ENCODE peak calls at places on chromosomes 16 and 17, in nine cellular contexts. U is MM.1S, Z is fibroblast of pulmonary artery, H is foreskin fibroblast, N is GM10248, L is prostate gland, R is AG04449, C is fibroblast of mammary gland, K is nephron progenitor cell. X is an unnamed sample.

GRCh38 chr17:79595471-79595870 is 15.4 kb downstream of the RBFOX3 start:
- DNase-seq in Z (no peak), N (no peak), R (no peak), L (no peak), U (no peak), H (no peak), C (no peak), K (no peak), X (no peak)

GRCh38 chr17:27968206-27968732 is 74.2 kb upstream of the NLK start:
- DNase-seq in R (no peak), H (no peak), L (no peak), C (no peak), Z (no peak), N (no peak), K (no peak), U (no peak), X (no peak)

GRCh38 chr16:68802190-68802589 is 41.1 kb upstream of the TANGO6 start:
- DNase-seq in K (no peak), U (no peak), C (peak), N (no peak), Z (peak), H (peak), R (no peak), L (no peak), X (no peak)

GRCh38 chr17:50198026-50198669 is 3.3 kb downstream of the COL1A1 start:
- DNase-seq in K (peak), U (peak), L (peak), H (no peak), R (no peak), C (peak), Z (peak), N (peak), X (no peak)

GRCh38 chr17:39777534-39778365 is 40.0 kb downstream of the GRB7 start:
- DNase-seq in L (no peak), C (no peak), U (peak), R (no peak), H (no peak), Z (no peak), N (peak), K (no peak), X (no peak)

GRCh38 chr17:18946536-18946935 is 5.4 kb upstream of the SLC5A10 start:
- DNase-seq in Z (no peak), H (no peak), U (no peak), C (no peak), N (no peak), K (no peak), L (no peak), R (no peak), X (no peak)

GRCh38 chr17:39400547-39401411 is 647 bp downstream of the FBXL20 start:
- DNase-seq in N (no peak), H (no peak), Z (peak), R (no peak), L (no peak), K (no peak), U (no peak), C (no peak), X (no peak)

GRCh38 chr17:28763804-28764266 is 20.0 kb downstream of the TRAF4 start:
- DNase-seq in N (peak), K (peak), C (peak), Z (peak), H (peak), U (peak), R (peak), L (peak), X (peak)

GRCh38 chr16:24972608-24973220 is 42.5 kb downstream of the ARHGAP17 start:
- DNase-seq in H (no peak), Z (no peak), U (peak), N (no peak), K (no peak), R (no peak), L (no peak), C (no peak), X (no peak)

GRCh38 chr17:63405741-63406261 is 40.3 kb downstream of the CYB561 start:
- DNase-seq in R (peak), K (no peak), L (peak), U (peak), Z (peak), H (peak), C (peak), N (peak), X (no peak)

GRCh38 chr16:55323637-55324490 is at the start of gene IRX6:
- DNase-seq in L (no peak), H (no peak), K (peak), R (no peak), U (no peak), N (no peak), C (peak), Z (no peak), X (no peak)

GRCh38 chr17:74746922-74747321 is 1.5 kb upstream of the NHERF1 start:
- DNase-seq in H (no peak), R (no peak), N (no peak), L (no peak), U (no peak), Z (no peak), C (no peak), K (peak), X (no peak)

GRCh38 chr16:55488306-55488705 is 9.3 kb downstream of the MMP2 start:
- DNase-seq in H (no peak), R (no peak), K (no peak), N (no peak), U (no peak), L (no peak), C (no peak), Z (no peak), X (no peak)

GRCh38 chr17:82399030-82399429 is 19.1 kb upstream of the HEXD start:
- DNase-seq in L (no peak), H (peak), U (no peak), Z (peak), R (peak), K (no peak), N (no peak), C (peak), X (no peak)

GRCh38 chr16:65975049-65975708 is 391.3 kb upstream of the CDH5 start:
- DNase-seq in K (no peak), R (no peak), C (peak), N (no peak), L (no peak), H (peak), Z (peak), U (no peak), X (no peak)

GRCh38 chr16:22694887-22695382 is 119.0 kb upstream of the HS3ST2 start:
- DNase-seq in R (peak), K (no peak), U (no peak), L (no peak), C (peak), H (peak), N (no peak), Z (peak), X (no peak)

GRCh38 chr17:333626-334396 is 18.8 kb downstream of the RPH3AL start:
- DNase-seq in C (peak), K (peak), U (no peak), Z (no peak), R (no peak), H (no peak), N (no peak), L (no peak), X (no peak)

GRCh38 chr17:16917995-16918394 is 53.9 kb downstream of the TNFRSF13B start:
- DNase-seq in Z (no peak), L (no peak), R (no peak), H (no peak), U (no peak), C (no peak), N (peak), K (no peak), X (no peak)

GRCh38 chr16:340370-341091 is 12.0 kb downstream of the AXIN1 start:
- DNase-seq in Z (no peak), U (no peak), K (no peak), L (no peak), R (no peak), C (no peak), H (no peak), N (no peak), X (no peak)

GRCh38 chr16:89194340-89195311 is 5.7 kb downstream of the SLC22A31 start:
- DNase-seq in K (no peak), Z (no peak), N (no peak), H (no peak), R (no peak), L (no peak), C (no peak), U (no peak), X (no peak)

GRCh38 chr17:21098934-21099687 is 27.7 kb upstream of the DHRS7B start:
- DNase-seq in U (peak), N (peak), Z (peak), R (no peak), C (peak), K (peak), H (peak), L (peak), X (peak)

GRCh38 chr17:82864721-82865240 is 25.0 kb upstream of the ZNF750 start:
- DNase-seq in L (no peak), N (no peak), R (no peak), U (no peak), K (no peak), Z (no peak), H (no peak), C (no peak), X (no peak)

GRCh38 chr16:19138601-19139000 is 24.8 kb downstream of the ITPRIPL2 start:
- DNase-seq in K (peak), N (no peak), C (peak), U (no peak), Z (peak), L (peak), R (no peak), H (peak), X (no peak)

GRCh38 chr17:5272313-5272712 is 9.8 kb upstream of the RABEP1 start:
- DNase-seq in N (no peak), C (peak), L (no peak), R (no peak), Z (no peak), H (no peak), K (no peak), U (no peak), X (no peak)

GRCh38 chr17:17156511-17156910 is 49.6 kb downstream of the PLD6 start:
- DNase-seq in H (no peak), N (no peak), Z (no peak), L (no peak), R (no peak), K (no peak), U (no peak), C (peak), X (no peak)

GRCh38 chr17:38322156-38322779 is 21.5 kb downstream of the GPR179 start:
- DNase-seq in Z (peak), C (peak), R (no peak), K (peak), L (no peak), H (no peak), U (peak), N (peak), X (peak)

DNA sequence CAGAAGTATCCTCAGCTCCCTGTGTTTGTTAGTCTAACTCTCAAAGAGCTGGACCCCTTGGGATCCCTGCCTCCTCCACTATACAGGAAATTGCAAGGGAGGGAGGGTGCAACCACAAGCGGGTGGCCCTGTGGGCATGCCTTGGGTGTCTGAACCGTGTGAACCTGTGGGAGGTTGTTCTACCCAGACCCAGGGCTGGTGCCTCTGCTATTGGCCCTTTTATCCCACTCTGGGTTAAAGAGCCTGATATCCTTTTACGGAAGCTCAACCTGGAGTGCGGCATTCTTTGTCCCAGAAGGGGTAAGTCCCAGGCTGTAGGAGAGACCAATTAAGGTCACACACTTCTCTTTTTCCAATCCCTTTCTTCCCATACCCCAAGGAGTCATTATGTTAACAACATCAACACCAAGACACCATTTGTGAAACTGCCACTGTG is 53.4 kb downstream of the ARSG start:
- DNase-seq in U (no peak), N (no peak), Z (peak), K (no peak), L (no peak), C (no peak), R (no peak), H (no peak), X (peak)
- TF ChIP-seq CTCF in U (no peak), N (no peak), Z (no peak), K (no peak), L (no peak), C (no peak), R (no peak), H (no peak), X (no peak)

GRCh38 chr17:51546114-51546513 is 285.8 kb downstream of the UTP18 start:
- DNase-seq in U (no peak), K (no peak), H (no peak), N (no peak), R (no peak), L (no peak), C (no peak), Z (no peak), X (no peak)

GRCh38 chr17:51548125-51548524 is 287.8 kb downstream of the UTP18 start:
- DNase-seq in K (no peak), L (no peak), Z (no peak), R (no peak), U (no peak), N (no peak), C (no peak), H (no peak), X (no peak)
- TF ChIP-seq CTCF in K (no peak), L (no peak), Z (no peak), R (no peak), U (no peak), N (no peak), C (no peak), H (no peak), X (no peak)

GRCh38 chr17:45006927-45007461 is 38.9 kb upstream of the C1QL1 start:
- DNase-seq in U (no peak), H (no peak), R (no peak), N (no peak), L (no peak), Z (no peak), K (no peak), C (no peak), X (no peak)
- TF ChIP-seq CTCF in U (no peak), H (no peak), R (no peak), N (no peak), L (no peak), Z (no peak), K (no peak), C (no peak), X (no peak)

DNA sequence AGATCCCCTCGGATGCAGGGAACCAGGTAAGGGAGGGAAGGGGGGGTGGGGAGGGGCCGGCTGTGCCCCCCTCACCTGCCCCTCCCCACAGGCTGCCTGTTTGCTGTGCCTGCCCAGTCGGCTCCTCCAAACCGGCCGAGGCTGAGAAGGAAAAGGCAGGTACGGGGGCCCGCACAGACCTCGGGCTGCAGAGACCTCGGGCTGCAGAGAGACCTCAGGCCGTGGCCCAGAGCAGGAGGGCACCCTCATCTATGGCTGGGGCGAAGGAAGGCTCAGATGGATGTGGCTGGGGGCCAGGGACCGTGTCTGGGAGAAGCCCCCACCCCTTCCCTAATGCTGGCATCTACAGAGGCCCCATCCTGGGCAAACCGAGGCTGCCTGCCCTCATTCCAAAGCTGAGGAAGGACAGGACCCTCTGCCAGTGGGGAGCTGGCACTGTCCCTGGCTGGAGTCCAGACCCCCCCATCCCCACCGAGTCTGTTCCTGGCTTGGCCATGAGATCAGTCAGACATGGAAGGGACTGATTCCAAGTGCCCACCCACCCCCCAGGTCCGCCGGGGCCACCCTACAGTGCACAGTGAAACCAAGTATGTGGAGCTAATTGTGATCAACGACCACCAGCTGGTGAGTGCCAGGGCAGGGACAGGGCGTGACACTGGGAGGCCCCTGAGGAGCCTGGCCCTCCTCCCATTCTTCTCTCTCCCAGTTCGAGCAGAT is 13.7 kb downstream of the ADAM11 start:
- DNase-seq in N (no peak), C (no peak), U (no peak), R (no peak), H (no peak), Z (no peak), K (no peak), L (no peak), X (no peak)
- TF ChIP-seq CTCF in N (no peak), C (no peak), U (no peak), R (no peak), H (no peak), Z (no peak), K (no peak), L (no peak), X (no peak)

GRCh38 chr17:7442142-7442541 is 2.7 kb upstream of the CHRNB1 start:
- DNase-seq in N (no peak), H (no peak), U (no peak), R (no peak), L (no peak), C (no peak), Z (no peak), K (no peak), X (no peak)

GRCh38 chr17:7443499-7444485 is 1.1 kb upstream of the CHRNB1 start:
- DNase-seq in K (no peak), N (no peak), H (no peak), R (no peak), Z (peak), U (no peak), L (no peak), C (peak), X (no peak)

GRCh38 chr17:7444682-7445010 is 215 bp upstream of the CHRNB1 start:
- DNase-seq in U (no peak), C (no peak), R (no peak), L (no peak), N (no peak), Z (no peak), K (no peak), H (no peak), X (no peak)

GRCh38 chr17:7446669-7447068 is 1.8 kb downstream of the CHRNB1 start:
- DNase-seq in U (no peak), N (no peak), C (no peak), R (no peak), Z (no peak), K (no peak), H (no peak), L (no peak), X (no peak)

DNA sequence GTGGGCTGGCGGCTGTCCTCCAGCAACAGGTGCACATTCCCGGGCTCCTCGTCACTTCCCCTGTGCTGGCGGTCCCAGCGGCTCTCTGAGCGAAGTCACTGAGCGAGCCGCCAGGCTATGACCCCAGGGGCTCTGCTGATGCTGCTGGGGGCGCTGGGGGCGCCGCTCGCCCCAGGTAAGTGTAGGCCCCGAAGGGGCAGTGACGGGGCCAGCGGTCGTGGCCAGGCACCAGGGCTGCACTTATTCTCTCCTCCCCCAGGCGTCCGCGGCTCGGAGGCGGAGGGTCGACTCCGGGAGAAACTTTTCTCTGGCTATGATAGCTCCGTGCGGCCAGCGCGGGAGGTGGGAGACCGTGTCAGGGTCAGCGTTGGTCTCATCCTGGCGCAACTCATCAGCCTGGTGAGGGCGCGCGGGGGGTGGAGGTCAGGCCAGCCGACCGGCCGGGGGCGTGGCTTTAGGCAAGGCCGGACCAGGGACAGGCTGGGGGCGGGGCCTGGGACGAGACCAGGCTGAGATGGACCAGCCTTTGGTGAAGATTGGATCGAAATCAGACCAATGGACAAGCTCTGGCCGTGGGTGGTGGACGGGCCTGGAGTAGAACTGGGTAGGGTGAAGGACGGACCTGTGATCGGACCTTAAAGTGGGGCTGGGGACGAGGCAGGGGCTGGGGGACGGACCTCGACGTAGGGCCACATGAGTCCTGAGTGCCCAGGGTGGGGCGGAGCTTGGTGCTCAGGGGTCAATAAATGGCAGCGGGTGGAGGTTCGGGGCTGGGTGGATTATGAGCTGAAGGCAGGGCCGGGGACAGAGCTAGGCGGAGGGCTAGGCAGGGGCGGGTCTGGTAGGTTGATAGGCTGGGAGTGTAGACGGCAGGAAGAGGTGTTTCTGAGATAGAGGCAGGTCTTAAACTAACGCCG is at the start of gene CHRNB1:
- DNase-seq in L (no peak), K (peak), N (peak), Z (no peak), U (no peak), R (no peak), C (peak), H (no peak), X (no peak)
- TF ChIP-seq CTCF in L (no peak), K (peak), N (no peak), Z (no peak), U (no peak), R (no peak), C (no peak), H (no peak), X (no peak)

GRCh38 chr17:81298325-81298990 is 3.4 kb upstream of the SLC38A10 start:
- DNase-seq in N (no peak), H (no peak), K (no peak), Z (no peak), R (no peak), C (no peak), U (no peak), L (no peak), X (no peak)

GRCh38 chr17:81298991-81299733 is 4.1 kb upstream of the SLC38A10 start:
- DNase-seq in H (no peak), U (no peak), Z (no peak), N (no peak), K (no peak), C (no peak), L (no peak), R (no peak), X (no peak)

GRCh38 chr17:81294512-81295030 is 536 bp downstream of the SLC38A10 start:
- DNase-seq in C (peak), U (no peak), Z (peak), H (no peak), N (no peak), R (no peak), K (peak), L (no peak), X (no peak)

GRCh38 chr17:81295031-81295677 is at the start of gene SLC38A10:
- DNase-seq in U (peak), K (peak), Z (peak), L (peak), N (peak), C (peak), R (no peak), H (peak), X (peak)

DNA sequence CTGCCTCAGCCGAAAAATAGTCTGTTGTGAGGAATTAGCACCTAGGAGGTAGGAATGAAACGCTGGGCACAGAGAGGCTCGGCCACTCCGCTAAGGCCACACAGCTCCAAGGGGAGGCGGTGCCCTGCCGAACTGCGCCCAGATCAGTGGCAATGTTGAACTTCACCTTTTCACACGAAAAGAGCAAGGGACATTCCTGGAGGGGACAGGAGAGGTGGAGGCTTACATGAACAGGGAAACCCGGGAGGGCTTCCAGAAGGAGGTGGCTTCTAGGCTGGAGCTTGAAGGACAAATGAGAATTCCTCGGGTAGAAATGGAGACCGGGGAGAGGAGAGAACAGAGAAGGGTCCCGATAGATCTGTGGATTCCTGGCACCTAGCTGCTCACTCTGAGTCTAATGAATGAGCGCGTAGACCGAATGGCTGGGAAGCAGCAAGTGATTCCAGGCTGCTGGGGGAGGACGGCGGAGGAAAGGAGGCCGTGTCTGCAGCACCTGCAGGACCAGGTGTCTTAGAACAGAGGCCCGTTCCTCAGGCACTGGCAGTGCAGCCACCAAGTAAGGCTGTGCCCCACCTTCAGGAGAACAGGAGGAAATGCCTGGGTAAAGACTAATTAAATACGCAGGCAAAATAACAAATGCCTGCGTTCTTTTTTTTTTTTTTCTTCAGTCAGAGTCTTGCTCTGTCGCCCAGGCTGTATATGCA is 723 bp upstream of the SLC38A10 start:
- DNase-seq in N (peak), L (peak), H (no peak), R (no peak), K (no peak), U (peak), Z (peak), C (peak), X (no peak)
- TF ChIP-seq CTCF in N (peak), L (peak), H (peak), R (peak), K (peak), U (peak), Z (peak), C (peak), X (no peak)

GRCh38 chr16:3131755-3132377 is 3.0 kb upstream of the ZNF213 start:
- DNase-seq in Z (peak), H (no peak), K (peak), C (peak), R (no peak), U (peak), N (no peak), L (no peak), X (no peak)
- TF ChIP-seq CTCF in Z (peak), H (peak), K (peak), C (peak), R (peak), U (peak), N (peak), L (no peak), X (peak)

X was measured in natural killer cell.